ENCODE peak calls at places on chromosomes 4 and X, in nine cellular contexts. T is GM23338; D is Right ventricle myocardium superior; V is upper lobe of left lung; F is RWPE2; O is activated CD4-positive, alpha-beta T cell treated with anti-CD3 and anti-CD28 coated beads for 36 hours; S is CD4-positive, CD25-positive, alpha-beta regulatory T cell; J is activated naive CD8-positive, alpha-beta T cell treated with anti-CD3 and anti-CD28 coated beads, Interleukin-2, amount 50 U/mL, for 24 hours; C is lower lobe of right lung. Y is an unnamed sample.

GRCh38 chrX:42362219-42362618 is 415.7 kb downstream of the PPP1R2C start:
- ATAC-seq in T (no peak), D (no peak), V (no peak), F (no peak), O (no peak), S (no peak), J (no peak), C (no peak), Y (no peak)

GRCh38 chrX:68113837-68114572 is 319.3 kb downstream of the OPHN1 start:
- ATAC-seq in T (no peak), D (no peak), V (no peak), F (no peak), O (no peak), S (no peak), J (no peak), C (no peak), Y (no peak)

GRCh38 chr4:39814403-39815185 is 116.7 kb downstream of the UBE2K start:
- ATAC-seq in T (no peak), D (no peak), V (peak; percentile 55), F (peak; percentile 63), O (peak; percentile 37), S (no peak), J (peak; percentile 51), C (no peak), Y (no peak)

GRCh38 chr4:150235795-150236385 is 157.6 kb downstream of the DCLK2 start:
- ATAC-seq in T (peak; percentile 51), D (no peak), V (no peak), F (no peak), O (no peak), S (no peak), J (no peak), C (no peak), Y (no peak)

GRCh38 chr4:182745268-182745667 is 171.9 kb downstream of the DCTD start:
- ATAC-seq in T (no peak), D (no peak), V (no peak), F (peak; percentile 55), O (no peak), S (no peak), J (no peak), C (no peak), Y (no peak)

GRCh38 chrX:113747274-113747973 is 836.5 kb upstream of the HTR2C start:
- ATAC-seq in T (no peak), D (no peak), V (no peak), F (no peak), O (no peak), S (no peak), J (no peak), C (no peak), Y (no peak)

GRCh38 chr4:7978907-7979651 is 39.4 kb upstream of the AFAP1 start:
- ATAC-seq in T (peak; percentile 52), D (peak; percentile 7), V (no peak), F (no peak), O (no peak), S (no peak), J (no peak), C (no peak), Y (no peak)

GRCh38 chr4:182143086-182143821 is 99.9 kb upstream of the TENM3 start:
- ATAC-seq in T (peak; percentile 8), D (peak; percentile 31), V (no peak), F (peak; percentile 18), O (no peak), S (no peak), J (peak; percentile 16), C (peak; percentile 14), Y (no peak)

GRCh38 chrX:40671126-40671525 is 23.8 kb upstream of the CXorf38 start:
- ATAC-seq in T (no peak), D (peak; percentile 66), V (no peak), F (no peak), O (no peak), S (no peak), J (no peak), C (no peak), Y (no peak)

GRCh38 chr4:99844048-99844447 is 27.4 kb downstream of the DAPP1 start:
- ATAC-seq in T (no peak), D (no peak), V (no peak), F (no peak), O (no peak), S (no peak), J (no peak), C (no peak), Y (no peak)

GRCh38 chr4:102501176-102501634 is at the start of gene NFKB1:
- ATAC-seq in T (no peak), D (peak; percentile 75), V (peak; percentile 58), F (peak; percentile 45), O (peak; percentile 72), S (peak; percentile 63), J (peak; percentile 83), C (peak; percentile 74), Y (peak; percentile 78)

GRCh38 chr4:7498406-7499200 is 63.9 kb upstream of the PSAPL1 start:
- ATAC-seq in T (no peak), D (no peak), V (no peak), F (no peak), O (no peak), S (no peak), J (no peak), C (no peak), Y (no peak)

GRCh38 chr4:7971881-7972500 is 32.3 kb upstream of the AFAP1 start:
- ATAC-seq in T (no peak), D (no peak), V (peak; percentile 0), F (no peak), O (peak; percentile 8), S (no peak), J (peak; percentile 11), C (no peak), Y (no peak)

GRCh38 chr4:74097631-74098550 is 1.1 kb downstream of the CXCL2 start:
- ATAC-seq in T (no peak), D (no peak), V (no peak), F (no peak), O (no peak), S (no peak), J (no peak), C (peak; percentile 1), Y (no peak)

GRCh38 chr4:88659061-88659889 is 38.4 kb downstream of the NAP1L5 start:
- ATAC-seq in T (peak; percentile 99), D (peak; percentile 97), V (peak; percentile 87), F (peak; percentile 92), O (peak; percentile 81), S (peak; percentile 70), J (peak; percentile 72), C (peak; percentile 91), Y (peak; percentile 90)

GRCh38 chr4:102792361-102792936 is 31.7 kb upstream of the MANBA start:
- ATAC-seq in T (peak; percentile 58), D (peak; percentile 13), V (no peak), F (peak; percentile 25), O (no peak), S (no peak), J (no peak), C (peak; percentile 4), Y (no peak)

GRCh38 chr4:161280929-161281328 is 882.9 kb downstream of the FSTL5 start:
- ATAC-seq in T (no peak), D (no peak), V (no peak), F (no peak), O (no peak), S (no peak), J (no peak), C (no peak), Y (no peak)